ENCODE peak calls at places on chromosome 14, in four cellular contexts. One of them, this sample, is unnamed.

GRCh38 chr14:68922201-68922613 is 56.9 kb downstream of the ACTN1 start:
- DNase-seq in tibial artery: no peak
- DNase-seq in mucosa of descending colon: no peak
- DNase-seq in activated B cell treated with CpG ODN at 0.5 μM for 24 hours: no peak
- DNase-seq in this sample: no peak

GRCh38 chr14:32940066-32940651 is 1.5 kb downstream of the NPAS3 start:
- DNase-seq in tibial artery: no peak
- DNase-seq in mucosa of descending colon: no peak
- DNase-seq in activated B cell treated with CpG ODN at 0.5 μM for 24 hours: no peak
- DNase-seq in this sample: no peak

GRCh38 chr14:39107624-39108023 is 4.6 kb upstream of the SEC23A start:
- DNase-seq in tibial artery: no peak
- DNase-seq in mucosa of descending colon: no peak
- DNase-seq in activated B cell treated with CpG ODN at 0.5 μM for 24 hours: no peak
- DNase-seq in this sample: peak

GRCh38 chr14:100755649-100756048 is 29.0 kb downstream of the DLK1 start:
- DNase-seq in tibial artery: no peak
- DNase-seq in mucosa of descending colon: no peak
- DNase-seq in activated B cell treated with CpG ODN at 0.5 μM for 24 hours: no peak
- DNase-seq in this sample: peak

GRCh38 chr14:87067597-87067996 is 925.4 kb downstream of the GALC start:
- DNase-seq in tibial artery: no peak
- DNase-seq in mucosa of descending colon: no peak
- DNase-seq in activated B cell treated with CpG ODN at 0.5 μM for 24 hours: no peak
- DNase-seq in this sample: no peak

GRCh38 chr14:80930836-80931389 is 10.6 kb downstream of the CEP128 start:
- DNase-seq in tibial artery: no peak
- DNase-seq in mucosa of descending colon: no peak
- DNase-seq in activated B cell treated with CpG ODN at 0.5 μM for 24 hours: no peak
- DNase-seq in this sample: peak

GRCh38 chr14:93715279-93715927 is 72.9 kb downstream of the PRIMA1 start:
- DNase-seq in tibial artery: no peak
- DNase-seq in mucosa of descending colon: no peak
- DNase-seq in activated B cell treated with CpG ODN at 0.5 μM for 24 hours: no peak
- DNase-seq in this sample: no peak

GRCh38 chr14:94775875-94776217 is 5.9 kb upstream of the GSC start:
- DNase-seq in tibial artery: no peak
- DNase-seq in mucosa of descending colon: no peak
- DNase-seq in activated B cell treated with CpG ODN at 0.5 μM for 24 hours: no peak
- DNase-seq in this sample: peak

GRCh38 chr14:65346895-65347294 is 65.6 kb upstream of the FUT8 start:
- DNase-seq in tibial artery: peak
- DNase-seq in mucosa of descending colon: no peak
- DNase-seq in activated B cell treated with CpG ODN at 0.5 μM for 24 hours: no peak
- DNase-seq in this sample: no peak

GRCh38 chr14:56841611-56842010 is 31.3 kb upstream of the OTX2 start:
- DNase-seq in tibial artery: no peak
- DNase-seq in mucosa of descending colon: no peak
- DNase-seq in activated B cell treated with CpG ODN at 0.5 μM for 24 hours: no peak
- DNase-seq in this sample: no peak

GRCh38 chr14:64880382-64881121 is 845 bp upstream of the SPTB start:
- DNase-seq in tibial artery: peak
- DNase-seq in mucosa of descending colon: peak
- DNase-seq in activated B cell treated with CpG ODN at 0.5 μM for 24 hours: peak
- DNase-seq in this sample: peak

GRCh38 chr14:23131482-23131881 is 12.4 kb upstream of the CEBPE start:
- DNase-seq in tibial artery: no peak
- DNase-seq in mucosa of descending colon: no peak
- DNase-seq in activated B cell treated with CpG ODN at 0.5 μM for 24 hours: no peak
- DNase-seq in this sample: no peak

GRCh38 chr14:28784262-28785021 is 17.9 kb downstream of the FOXG1 start:
- DNase-seq in tibial artery: no peak
- DNase-seq in mucosa of descending colon: no peak
- DNase-seq in activated B cell treated with CpG ODN at 0.5 μM for 24 hours: no peak
- DNase-seq in this sample: no peak

GRCh38 chr14:81400202-81400678 is at the start of gene STON2:
- DNase-seq in tibial artery: peak
- DNase-seq in mucosa of descending colon: peak
- DNase-seq in activated B cell treated with CpG ODN at 0.5 μM for 24 hours: no peak
- DNase-seq in this sample: peak

GRCh38 chr14:35221462-35221861 is 70.7 kb upstream of the PSMA6 start:
- DNase-seq in tibial artery: no peak
- DNase-seq in mucosa of descending colon: no peak
- DNase-seq in activated B cell treated with CpG ODN at 0.5 μM for 24 hours: no peak
- DNase-seq in this sample: peak

GRCh38 chr14:21385170-21385904 is 1.5 kb upstream of the SUPT16H start:
- DNase-seq in tibial artery: no peak
- DNase-seq in mucosa of descending colon: no peak
- DNase-seq in activated B cell treated with CpG ODN at 0.5 μM for 24 hours: no peak
- DNase-seq in this sample: no peak

GRCh38 chr14:44396226-44396625 is 110.9 kb downstream of the FSCB start:
- DNase-seq in tibial artery: no peak
- DNase-seq in mucosa of descending colon: no peak
- DNase-seq in activated B cell treated with CpG ODN at 0.5 μM for 24 hours: no peak
- DNase-seq in this sample: peak

GRCh38 chr14:70897475-70897874 is 9.8 kb upstream of the PCNX1 start:
- DNase-seq in tibial artery: no peak
- DNase-seq in mucosa of descending colon: no peak
- DNase-seq in activated B cell treated with CpG ODN at 0.5 μM for 24 hours: no peak
- DNase-seq in this sample: no peak

GRCh38 chr14:58736606-58737005 is 98.8 kb downstream of the DACT1 start:
- DNase-seq in tibial artery: no peak
- DNase-seq in mucosa of descending colon: no peak
- DNase-seq in activated B cell treated with CpG ODN at 0.5 μM for 24 hours: no peak
- DNase-seq in this sample: no peak

GRCh38 chr14:32190713-32191112 is 11.1 kb upstream of the RNU6-7 start:
- DNase-seq in tibial artery: no peak
- DNase-seq in mucosa of descending colon: no peak
- DNase-seq in activated B cell treated with CpG ODN at 0.5 μM for 24 hours: no peak
- DNase-seq in this sample: no peak

GRCh38 chr14:68775614-68776126 is 17.2 kb downstream of the ZFP36L1 start:
- DNase-seq in tibial artery: peak
- DNase-seq in mucosa of descending colon: no peak
- DNase-seq in activated B cell treated with CpG ODN at 0.5 μM for 24 hours: peak
- DNase-seq in this sample: no peak

GRCh38 chr14:73759183-73759713 is 45.1 kb upstream of the PNMA1 start:
- DNase-seq in tibial artery: peak
- DNase-seq in mucosa of descending colon: peak
- DNase-seq in activated B cell treated with CpG ODN at 0.5 μM for 24 hours: peak
- DNase-seq in this sample: peak

GRCh38 chr14:69423279-69423678 is 24.8 kb downstream of the SLC39A9 start:
- DNase-seq in tibial artery: no peak
- DNase-seq in mucosa of descending colon: no peak
- DNase-seq in activated B cell treated with CpG ODN at 0.5 μM for 24 hours: no peak
- DNase-seq in this sample: no peak

GRCh38 chr14:105026789-105027563 is 6.1 kb upstream of the CDCA4 start:
- DNase-seq in tibial artery: no peak
- DNase-seq in mucosa of descending colon: no peak
- DNase-seq in activated B cell treated with CpG ODN at 0.5 μM for 24 hours: no peak
- DNase-seq in this sample: peak
- TF ChIP-seq CTCF in tibial artery: no peak
- TF ChIP-seq CTCF in mucosa of descending colon: no peak
- TF ChIP-seq CTCF in activated B cell treated with CpG ODN at 0.5 μM for 24 hours: no peak
- TF ChIP-seq CTCF in this sample: no peak

GRCh38 chr14:67646136-67646535 is 26.4 kb downstream of the ARG2 start:
- DNase-seq in tibial artery: no peak
- DNase-seq in mucosa of descending colon: no peak
- DNase-seq in activated B cell treated with CpG ODN at 0.5 μM for 24 hours: no peak
- DNase-seq in this sample: no peak

GRCh38 chr14:67641902-67642749 is 22.4 kb downstream of the ARG2 start:
- DNase-seq in tibial artery: no peak
- DNase-seq in mucosa of descending colon: no peak
- DNase-seq in activated B cell treated with CpG ODN at 0.5 μM for 24 hours: no peak
- DNase-seq in this sample: no peak

GRCh38 chr14:67643671-67644070 is 24.0 kb downstream of the ARG2 start:
- DNase-seq in tibial artery: no peak
- DNase-seq in mucosa of descending colon: no peak
- DNase-seq in activated B cell treated with CpG ODN at 0.5 μM for 24 hours: no peak
- DNase-seq in this sample: no peak

GRCh38 chr14:67645414-67645813 is 25.7 kb downstream of the ARG2 start:
- DNase-seq in tibial artery: no peak
- DNase-seq in mucosa of descending colon: no peak
- DNase-seq in activated B cell treated with CpG ODN at 0.5 μM for 24 hours: no peak
- DNase-seq in this sample: no peak

DNA sequence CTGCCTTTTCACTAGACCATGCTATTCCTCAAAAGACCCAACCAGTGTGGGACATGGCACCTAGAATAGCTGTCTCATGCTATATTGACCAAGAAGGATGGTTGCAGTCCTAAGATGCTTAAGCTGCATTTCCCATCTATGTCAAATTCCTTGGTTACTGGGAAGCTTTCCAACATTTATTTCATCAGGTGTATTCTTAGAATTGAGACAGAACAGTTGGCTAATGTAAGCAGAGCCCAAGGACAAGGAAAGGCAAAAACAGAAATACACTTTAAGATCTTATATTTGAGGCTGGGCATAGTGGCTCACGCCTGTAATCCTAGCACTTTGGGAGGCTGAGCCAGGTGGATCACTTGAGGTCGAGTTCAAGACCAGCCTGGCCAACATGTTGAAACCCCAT is 24.7 kb downstream of the ARG2 start:
- DNase-seq in tibial artery: no peak
- DNase-seq in mucosa of descending colon: no peak
- DNase-seq in activated B cell treated with CpG ODN at 0.5 μM for 24 hours: no peak
- DNase-seq in this sample: peak
- TF ChIP-seq CTCF in tibial artery: no peak
- TF ChIP-seq CTCF in mucosa of descending colon: no peak
- TF ChIP-seq CTCF in activated B cell treated with CpG ODN at 0.5 μM for 24 hours: no peak
- TF ChIP-seq CTCF in this sample: no peak

GRCh38 chr14:61215222-61216010 is 65.7 kb downstream of the TMEM30B start:
- DNase-seq in tibial artery: peak
- DNase-seq in mucosa of descending colon: no peak
- DNase-seq in activated B cell treated with CpG ODN at 0.5 μM for 24 hours: no peak
- DNase-seq in this sample: peak
- TF ChIP-seq CTCF in tibial artery: no peak
- TF ChIP-seq CTCF in mucosa of descending colon: no peak
- TF ChIP-seq CTCF in activated B cell treated with CpG ODN at 0.5 μM for 24 hours: no peak
- TF ChIP-seq CTCF in this sample: no peak

GRCh38 chr14:91244501-91244901 is at the start of gene GPR68:
- DNase-seq in tibial artery: peak
- DNase-seq in mucosa of descending colon: peak
- DNase-seq in activated B cell treated with CpG ODN at 0.5 μM for 24 hours: no peak
- DNase-seq in this sample: no peak
- TF ChIP-seq CTCF in tibial artery: no peak
- TF ChIP-seq CTCF in mucosa of descending colon: no peak
- TF ChIP-seq CTCF in activated B cell treated with CpG ODN at 0.5 μM for 24 hours: no peak
- TF ChIP-seq CTCF in this sample: no peak